ENCODE peak calls at places on chromosomes 16 and 17, in nine cellular contexts. N is endothelial cell of umbilical vein, X is GM23338, C is PC-3, T is IMR-90, D is neural progenitor cell, J is hepatocyte, F is PC-9, K is fibroblast of lung. E is an unnamed sample. For H4K20me1, the result is how much of the 10 kb centered on the place peaks cover.

GRCh38 chr17:43768382-43768781 is 9.8 kb upstream of the SOST start:
- DNase-seq in N (no peak), X (no peak), C (no peak), T (no peak), D (no peak), J (no peak), F (no peak), K (no peak), E (no peak)

GRCh38 chr17:48215583-48216139 is 108.1 kb downstream of the SNX11 start:
- DNase-seq in N (peak), X (peak), C (peak), T (peak), D (peak), J (peak), F (peak), K (peak), E (peak)

GRCh38 chr16:88725609-88726407 is 19.5 kb downstream of the CTU2 start:
- DNase-seq in N (no peak), X (no peak), C (no peak), T (no peak), D (no peak), J (no peak), F (no peak), K (no peak), E (no peak)

GRCh38 chr16:87731607-87732006 is 34.2 kb downstream of the KLHDC4 start:
- DNase-seq in N (no peak), X (no peak), C (no peak), T (no peak), D (no peak), J (no peak), F (no peak), K (no peak), E (no peak)

GRCh38 chr17:73657473-73658116 is 13.3 kb upstream of the SDK2 start:
- DNase-seq in N (no peak), X (peak), C (peak), T (no peak), D (peak), J (peak), F (no peak), K (peak), E (peak)

GRCh38 chr17:79667746-79668145 is 56.9 kb upstream of the RBFOX3 start:
- DNase-seq in N (no peak), X (no peak), C (no peak), T (no peak), D (no peak), J (no peak), F (no peak), K (no peak), E (no peak)

GRCh38 chr17:57551321-57552079 is 193.6 kb downstream of the CCDC182 start:
- DNase-seq in N (no peak), X (no peak), C (no peak), T (no peak), D (no peak), J (no peak), F (no peak), K (no peak), E (no peak)

GRCh38 chr17:42673885-42674754 is 2.7 kb downstream of the PLEKHH3 start:
- DNase-seq in N (peak), X (peak), C (no peak), T (peak), D (peak), J (peak), F (no peak), K (peak), E (peak)

GRCh38 chr16:49734330-49734729 is 121.6 kb downstream of the ZNF423 start:
- DNase-seq in N (no peak), X (no peak), C (no peak), T (no peak), D (no peak), J (no peak), F (no peak), K (no peak), E (no peak)

GRCh38 chr17:79684132-79684985 is 46.4 kb upstream of the ENPP7 start:
- DNase-seq in N (no peak), X (no peak), C (no peak), T (no peak), D (no peak), J (no peak), F (no peak), K (peak), E (no peak)

GRCh38 chr17:4086041-4086483 is 56.8 kb downstream of the ZZEF1 start:
- DNase-seq in N (no peak), X (no peak), C (no peak), T (no peak), D (no peak), J (no peak), F (no peak), K (no peak), E (no peak)

GRCh38 chr16:50699345-50700159 is 6.1 kb downstream of the NOD2 start:
- DNase-seq in N (no peak), X (no peak), C (peak), T (peak), D (no peak), J (no peak), F (peak), K (no peak), E (peak)

GRCh38 chr17:75059369-75060345 is 12.6 kb downstream of the KCTD2 start:
- DNase-seq in N (peak), X (peak), C (peak), T (peak), D (no peak), J (peak), F (peak), K (peak), E (no peak)

GRCh38 chr17:700504-701094 is 14.0 kb downstream of the VPS53 start:
- DNase-seq in N (peak), X (peak), C (peak), T (peak), D (peak), J (peak), F (no peak), K (peak), E (no peak)

GRCh38 chr17:41910701-41911391 is 7.9 kb downstream of the ACLY start:
- DNase-seq in N (no peak), X (no peak), C (peak), T (peak), D (no peak), J (no peak), F (no peak), K (peak), E (peak)

GRCh38 chr17:76540381-76541300 is 797 bp downstream of the PRCD start:
- DNase-seq in N (peak), X (peak), C (peak), T (peak), D (peak), J (peak), F (peak), K (peak), E (peak)

GRCh38 chr17:49851387-49852291 is 3.8 kb upstream of the TAC4 start:
- DNase-seq in N (peak), X (peak), C (peak), T (peak), D (peak), J (peak), F (no peak), K (peak), E (no peak)

GRCh38 chr16:870856-871561 is 70.5 kb upstream of the GNG13 start:
- DNase-seq in N (no peak), X (no peak), C (no peak), T (no peak), D (no peak), J (no peak), F (no peak), K (no peak), E (no peak)

GRCh38 chr16:80006175-80006895 is 405.8 kb upstream of the MAF start:
- DNase-seq in N (no peak), X (no peak), C (no peak), T (peak), D (no peak), J (peak), F (peak), K (peak), E (peak)

GRCh38 chr16:30185141-30185682 is 1.8 kb downstream of the CORO1A start:
- DNase-seq in N (no peak), X (no peak), C (no peak), T (no peak), D (no peak), J (no peak), F (no peak), K (no peak), E (no peak)

GRCh38 chr17:14760212-14760611 is 459.3 kb downstream of the HS3ST3B1 start:
- DNase-seq in N (no peak), X (no peak), C (no peak), T (no peak), D (no peak), J (no peak), F (no peak), K (no peak), E (no peak)

GRCh38 chr16:54964239-54964638 is 33.6 kb downstream of the IRX5 start:
- DNase-seq in N (no peak), X (no peak), C (no peak), T (no peak), D (no peak), J (no peak), F (no peak), K (no peak), E (no peak)

GRCh38 chr16:31200821-31201510 is 1.6 kb downstream of the PYCARD start:
- DNase-seq in N (no peak), X (no peak), C (peak), T (no peak), D (no peak), J (no peak), F (peak), K (peak), E (no peak)

GRCh38 chr17:79801156-79802038 is 4.5 kb upstream of the CBX8 start:
- DNase-seq in N (no peak), X (peak), C (peak), T (no peak), D (peak), J (peak), F (no peak), K (no peak), E (peak)

GRCh38 chr17:78739331-78739853 is 42.7 kb downstream of the CYTH1 start:
- DNase-seq in N (no peak), X (no peak), C (no peak), T (no peak), D (no peak), J (no peak), F (no peak), K (no peak), E (no peak)

GRCh38 chr17:5619088-5619740 is 34.9 kb upstream of the NLRP1 start:
- DNase-seq in N (no peak), X (no peak), C (no peak), T (no peak), D (no peak), J (no peak), F (peak), K (no peak), E (no peak)

GRCh38 chr16:68234188-68235104 is 1.5 kb downstream of the ESRP2 start:
- DNase-seq in N (no peak), X (peak), C (peak), T (no peak), D (no peak), J (peak), F (peak), K (peak), E (peak)

GRCh38 chr17:49821916-49822315 is 26.0 kb downstream of the TAC4 start:
- DNase-seq in N (no peak), X (no peak), C (peak), T (no peak), D (no peak), J (peak), F (peak), K (no peak), E (peak)

GRCh38 chr16:22141746-22142145 is 20.6 kb upstream of the SDR42E2 start:
- DNase-seq in N (peak), X (peak), C (peak), T (peak), D (peak), J (no peak), F (no peak), K (no peak), E (peak)

GRCh38 chr17:1147664-1148063 is 32.1 kb downstream of the ABR start:
- DNase-seq in N (peak), X (peak), C (peak), T (peak), D (peak), J (peak), F (peak), K (peak), E (peak)

DNA sequence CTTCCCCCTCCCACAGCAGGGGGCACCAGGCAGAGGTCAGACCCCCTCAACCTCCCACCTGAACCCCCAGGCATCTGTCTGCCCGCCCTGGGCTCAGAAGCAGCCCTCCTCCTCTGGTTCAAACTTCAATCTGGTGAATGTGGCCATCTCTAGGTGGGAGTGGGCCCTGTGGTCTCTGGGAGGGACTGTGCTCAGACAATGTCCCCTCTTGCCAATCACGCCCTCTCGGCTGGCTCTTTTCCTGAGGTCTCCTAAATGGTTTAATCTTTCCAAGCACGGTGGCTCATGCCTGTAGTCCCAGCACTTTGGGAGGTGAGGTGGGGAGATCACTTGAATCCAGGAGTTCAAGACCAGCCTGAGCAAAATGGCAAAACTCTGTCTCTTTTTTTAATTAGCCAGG is 15.2 kb downstream of the LITAF start:
- DNase-seq in N (no peak), X (no peak), C (no peak), T (no peak), D (no peak), J (no peak), F (no peak), K (no peak), E (no peak)
- H4K20me1 ChIP-seq in N (under half), X (under half), C (under half), T (half or more), D (under half), J (half or more), F (half or more), K (under half), E (under half)

GRCh38 chr17:51091635-51092034 is 29.0 kb downstream of the SPAG9 start:
- DNase-seq in N (no peak), X (no peak), C (no peak), T (no peak), D (no peak), J (no peak), F (no peak), K (no peak), E (no peak)

GRCh38 chr17:51083976-51084375 is 36.7 kb downstream of the SPAG9 start:
- DNase-seq in N (no peak), X (no peak), C (no peak), T (no peak), D (no peak), J (no peak), F (no peak), K (no peak), E (no peak)

GRCh38 chr17:51085150-51085805 is 35.4 kb downstream of the SPAG9 start:
- DNase-seq in N (peak), X (no peak), C (peak), T (peak), D (no peak), J (no peak), F (peak), K (peak), E (peak)

GRCh38 chr17:51087072-51087757 is 33.5 kb downstream of the SPAG9 start:
- DNase-seq in N (peak), X (no peak), C (peak), T (peak), D (no peak), J (no peak), F (no peak), K (no peak), E (peak)

DNA sequence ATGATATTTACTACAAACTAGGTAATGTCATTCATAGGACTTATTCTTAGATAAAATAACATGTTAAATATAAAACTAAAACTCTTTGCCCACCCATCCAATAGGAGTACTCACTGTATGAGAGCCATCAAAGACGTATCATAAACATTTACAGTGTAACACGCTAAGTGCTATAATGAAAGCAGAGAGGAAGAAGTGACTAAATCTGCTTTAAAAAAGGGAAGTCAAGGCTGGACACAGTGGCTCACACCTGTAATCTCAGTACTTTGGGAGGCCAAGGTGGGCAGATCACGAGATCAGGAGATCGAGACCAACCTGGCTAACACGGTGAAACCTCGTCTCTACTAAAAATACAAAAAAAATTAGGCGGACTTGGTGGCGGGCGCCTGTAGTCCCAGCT is 32.4 kb downstream of the SPAG9 start:
- DNase-seq in N (no peak), X (no peak), C (no peak), T (no peak), D (no peak), J (no peak), F (no peak), K (no peak), E (no peak)
- H4K20me1 ChIP-seq in N (under half), X (under half), C (under half), T (under half), D (under half), J (under half), F (under half), K (under half), E (under half)

GRCh38 chr17:63578027-63578768 is 22.5 kb upstream of the TACO1 start:
- DNase-seq in N (no peak), X (no peak), C (no peak), T (no peak), D (no peak), J (no peak), F (no peak), K (no peak), E (no peak)
- H4K20me1 ChIP-seq in N (under half), X (under half), C (under half), T (half or more), D (half or more), J (under half), F (half or more), K (under half), E (under half)

GRCh38 chr17:10805911-10806310 is 2.0 kb upstream of the TMEM238L start:
- DNase-seq in N (no peak), X (no peak), C (no peak), T (no peak), D (no peak), J (no peak), F (no peak), K (no peak), E (no peak)
- H4K20me1 ChIP-seq in N (under half), X (under half), C (under half), T (under half), D (under half), J (under half), F (under half), K (under half), E (under half)

DNA sequence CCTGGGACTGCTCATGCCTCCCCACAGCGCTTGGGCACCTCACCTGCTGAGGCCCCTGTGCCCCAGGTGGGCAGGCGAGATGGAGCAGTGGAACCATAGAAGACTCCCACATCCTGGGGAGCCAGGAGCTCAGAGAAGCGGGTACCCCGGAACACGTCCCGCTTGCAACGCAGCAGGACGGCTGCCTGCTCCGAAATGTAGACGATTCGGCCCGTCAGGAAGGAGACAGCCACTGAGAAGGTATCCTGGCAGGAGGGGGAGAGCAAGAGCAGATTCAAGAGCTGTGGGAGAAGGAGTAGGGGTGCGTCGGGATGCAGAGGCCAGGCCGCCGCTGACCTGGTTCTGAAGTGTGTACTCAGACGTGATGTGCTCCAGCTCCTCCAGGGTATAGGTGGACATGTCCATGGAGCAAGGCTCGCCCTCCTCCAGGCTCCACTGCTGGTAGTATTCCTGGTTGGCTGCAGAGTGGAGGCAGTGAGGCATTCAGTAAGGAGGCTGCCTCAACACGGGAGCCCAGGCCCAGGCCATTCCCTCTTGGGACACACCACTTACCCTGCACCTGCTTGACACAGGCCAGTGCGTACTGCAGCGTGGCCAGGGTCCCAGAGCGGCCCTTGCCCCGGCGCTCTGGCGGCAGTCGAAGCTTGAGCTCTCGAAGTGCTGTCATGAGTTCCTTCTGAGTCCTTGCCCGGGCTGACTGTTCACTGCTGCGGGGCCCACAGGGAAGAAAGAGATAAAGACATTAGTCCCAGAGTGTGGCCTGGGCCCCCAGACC is 2.6 kb downstream of the PER1 start:
- DNase-seq in N (no peak), X (no peak), C (no peak), T (no peak), D (no peak), J (no peak), F (no peak), K (no peak), E (no peak)
- H4K20me1 ChIP-seq in N (under half), X (under half), C (under half), T (under half), D (under half), J (half or more), F (under half), K (under half), E (under half)

GRCh38 chr16:73002836-73003235 is 45.1 kb downstream of the ZFHX3 start:
- DNase-seq in N (no peak), X (no peak), C (no peak), T (peak), D (no peak), J (no peak), F (no peak), K (peak), E (no peak)

GRCh38 chr16:72997141-72997542 is 50.8 kb downstream of the ZFHX3 start:
- DNase-seq in N (no peak), X (no peak), C (peak), T (peak), D (no peak), J (peak), F (peak), K (peak), E (peak)

GRCh38 chr16:72999541-73000019 is 48.3 kb downstream of the ZFHX3 start:
- DNase-seq in N (no peak), X (no peak), C (no peak), T (no peak), D (no peak), J (no peak), F (no peak), K (no peak), E (peak)

GRCh38 chr16:73000907-73001521 is 46.9 kb downstream of the ZFHX3 start:
- DNase-seq in N (no peak), X (no peak), C (no peak), T (no peak), D (no peak), J (no peak), F (no peak), K (no peak), E (no peak)

DNA sequence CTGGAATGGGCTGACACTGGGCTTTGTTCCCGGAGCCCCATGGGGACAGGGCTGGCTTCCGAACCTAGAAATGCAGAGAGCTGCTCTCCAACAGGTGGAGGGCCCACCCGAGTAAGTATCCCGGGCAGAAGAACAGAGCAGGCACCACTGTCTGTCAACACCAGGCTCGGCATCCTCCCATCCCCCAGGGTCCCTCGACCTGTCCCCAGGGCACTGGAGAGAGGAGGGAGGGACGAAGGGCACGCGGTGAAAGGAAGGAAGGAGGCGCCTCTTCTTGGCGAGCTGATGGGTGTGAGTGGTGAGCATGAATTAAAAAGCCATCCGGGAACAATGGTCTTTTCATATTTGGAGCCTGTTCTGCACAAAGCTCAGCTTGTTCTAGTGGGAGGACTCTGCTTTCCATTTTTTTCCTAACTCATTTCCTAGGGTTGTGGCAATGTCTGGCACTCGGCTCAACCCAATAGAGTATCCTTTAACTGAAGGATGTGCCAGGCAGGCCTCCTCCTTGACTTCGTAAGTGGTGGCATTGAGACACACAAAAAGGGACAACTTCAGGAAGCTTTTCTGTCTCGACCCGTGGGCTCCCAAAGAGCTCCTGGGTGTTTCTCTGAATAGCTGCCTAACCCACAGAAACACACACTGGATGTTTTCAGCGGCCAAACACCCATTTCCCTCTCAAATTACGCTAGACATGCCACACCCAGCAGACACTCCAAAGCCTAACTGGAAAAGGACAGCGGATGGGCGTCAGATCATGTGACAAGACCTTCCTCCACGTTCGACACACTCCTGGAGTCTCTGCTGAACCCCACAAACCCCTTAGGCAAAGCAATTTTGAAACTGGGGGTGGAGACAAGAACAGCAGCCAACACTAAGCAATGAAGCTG is 47.7 kb downstream of the ZFHX3 start:
- DNase-seq in N (no peak), X (no peak), C (peak), T (no peak), D (no peak), J (no peak), F (no peak), K (peak), E (peak)
- H4K20me1 ChIP-seq in N (under half), X (under half), C (under half), T (under half), D (under half), J (under half), F (under half), K (under half), E (under half)